ENCODE peak calls at places on chromosome 6, in four cellular contexts. One of them, this sample, is unnamed.

GRCh38 chr6:155498370-155498769 is 42.7 kb upstream of the NOX3 start:
- DNase-seq in stomach: no peak
- DNase-seq in mesothelial cell of epicardium: no peak
- DNase-seq in fibroblast of the aortic adventitia: peak
- DNase-seq in this sample: peak

GRCh38 chr6:18080544-18080943 is 41.9 kb downstream of the NHLRC1 start:
- DNase-seq in fibroblast of the aortic adventitia: no peak
- DNase-seq in stomach: no peak
- DNase-seq in mesothelial cell of epicardium: no peak
- DNase-seq in this sample: no peak

GRCh38 chr6:101747160-101747559 is 353.7 kb downstream of the GRIK2 start:
- DNase-seq in mesothelial cell of epicardium: no peak
- DNase-seq in stomach: no peak
- DNase-seq in fibroblast of the aortic adventitia: peak
- DNase-seq in this sample: no peak

GRCh38 chr6:152380351-152380767 is 256.8 kb downstream of the SYNE1 start:
- DNase-seq in mesothelial cell of epicardium: no peak
- DNase-seq in fibroblast of the aortic adventitia: peak
- DNase-seq in stomach: no peak
- DNase-seq in this sample: peak

GRCh38 chr6:137756788-137757187 is 110.3 kb upstream of the TNFAIP3 start:
- DNase-seq in fibroblast of the aortic adventitia: peak
- DNase-seq in mesothelial cell of epicardium: no peak
- DNase-seq in stomach: no peak
- DNase-seq in this sample: no peak

GRCh38 chr6:15657290-15657689 is 5.5 kb downstream of the DTNBP1 start:
- DNase-seq in stomach: no peak
- DNase-seq in mesothelial cell of epicardium: no peak
- DNase-seq in fibroblast of the aortic adventitia: no peak
- DNase-seq in this sample: no peak

GRCh38 chr6:448296-449056 is 56.9 kb downstream of the IRF4 start:
- DNase-seq in mesothelial cell of epicardium: no peak
- DNase-seq in stomach: no peak
- DNase-seq in fibroblast of the aortic adventitia: no peak
- DNase-seq in this sample: no peak

GRCh38 chr6:168495133-168495532 is 54.1 kb downstream of the SMOC2 start:
- DNase-seq in fibroblast of the aortic adventitia: no peak
- DNase-seq in stomach: no peak
- DNase-seq in mesothelial cell of epicardium: no peak
- DNase-seq in this sample: no peak

GRCh38 chr6:151652338-151652737 is 155.1 kb upstream of the ESR1 start:
- DNase-seq in mesothelial cell of epicardium: no peak
- DNase-seq in stomach: no peak
- DNase-seq in fibroblast of the aortic adventitia: no peak
- DNase-seq in this sample: no peak

GRCh38 chr6:37050854-37051137 is 45.3 kb downstream of the FGD2 start:
- DNase-seq in stomach: no peak
- DNase-seq in fibroblast of the aortic adventitia: no peak
- DNase-seq in mesothelial cell of epicardium: no peak
- DNase-seq in this sample: no peak

GRCh38 chr6:7640607-7641577 is 50.9 kb downstream of the SNRNP48 start:
- DNase-seq in stomach: no peak
- DNase-seq in fibroblast of the aortic adventitia: peak
- DNase-seq in mesothelial cell of epicardium: no peak
- DNase-seq in this sample: peak

GRCh38 chr6:143531720-143532504 is 20.4 kb upstream of the FUCA2 start:
- DNase-seq in stomach: no peak
- DNase-seq in mesothelial cell of epicardium: no peak
- DNase-seq in fibroblast of the aortic adventitia: no peak
- DNase-seq in this sample: no peak

GRCh38 chr6:139371421-139372253 is 2.8 kb downstream of the CITED2 start:
- DNase-seq in fibroblast of the aortic adventitia: peak
- DNase-seq in mesothelial cell of epicardium: no peak
- DNase-seq in stomach: no peak
- DNase-seq in this sample: peak

GRCh38 chr6:48135352-48136084 is 24.5 kb upstream of the PTCHD4 start:
- DNase-seq in fibroblast of the aortic adventitia: peak
- DNase-seq in mesothelial cell of epicardium: no peak
- DNase-seq in stomach: no peak
- DNase-seq in this sample: peak

GRCh38 chr6:154932562-154933027 is 62.5 kb upstream of the TIAM2 start:
- DNase-seq in fibroblast of the aortic adventitia: peak
- DNase-seq in mesothelial cell of epicardium: no peak
- DNase-seq in stomach: no peak
- DNase-seq in this sample: peak

GRCh38 chr6:102907181-102907580 is 1513.7 kb downstream of the GRIK2 start:
- DNase-seq in mesothelial cell of epicardium: no peak
- DNase-seq in fibroblast of the aortic adventitia: no peak
- DNase-seq in stomach: no peak
- DNase-seq in this sample: no peak

GRCh38 chr6:15681946-15682345 is 19.1 kb upstream of the DTNBP1 start:
- DNase-seq in stomach: no peak
- DNase-seq in mesothelial cell of epicardium: no peak
- DNase-seq in fibroblast of the aortic adventitia: no peak
- DNase-seq in this sample: no peak

GRCh38 chr6:85168146-85168545 is 281.7 kb upstream of the NT5E start:
- DNase-seq in stomach: no peak
- DNase-seq in mesothelial cell of epicardium: no peak
- DNase-seq in fibroblast of the aortic adventitia: no peak
- DNase-seq in this sample: no peak

GRCh38 chr6:73455865-73456629 is 4.0 kb upstream of the CGAS start:
- DNase-seq in fibroblast of the aortic adventitia: peak
- DNase-seq in mesothelial cell of epicardium: no peak
- DNase-seq in stomach: no peak
- DNase-seq in this sample: no peak

GRCh38 chr6:158894192-158894591 is 75.0 kb upstream of the EZR start:
- DNase-seq in fibroblast of the aortic adventitia: peak
- DNase-seq in stomach: no peak
- DNase-seq in mesothelial cell of epicardium: no peak
- DNase-seq in this sample: peak

GRCh38 chr6:161417712-161418457 is 144.0 kb upstream of the AGPAT4 start:
- DNase-seq in fibroblast of the aortic adventitia: peak
- DNase-seq in stomach: no peak
- DNase-seq in mesothelial cell of epicardium: no peak
- DNase-seq in this sample: peak

GRCh38 chr6:130742282-130742681 is 84.9 kb upstream of the SMLR1 start:
- DNase-seq in mesothelial cell of epicardium: no peak
- DNase-seq in fibroblast of the aortic adventitia: peak
- DNase-seq in stomach: no peak
- DNase-seq in this sample: peak

GRCh38 chr6:10837009-10837691 is 1.2 kb downstream of the MAK start:
- DNase-seq in fibroblast of the aortic adventitia: peak
- DNase-seq in mesothelial cell of epicardium: peak
- DNase-seq in stomach: peak
- DNase-seq in this sample: peak

GRCh38 chr6:13407709-13408695 is 79.4 kb downstream of the GFOD1 start:
- DNase-seq in stomach: peak
- DNase-seq in fibroblast of the aortic adventitia: peak
- DNase-seq in mesothelial cell of epicardium: no peak
- DNase-seq in this sample: peak

GRCh38 chr6:149840345-149841075 is 23.6 kb downstream of the LRP11 start:
- DNase-seq in stomach: peak
- DNase-seq in fibroblast of the aortic adventitia: peak
- DNase-seq in mesothelial cell of epicardium: no peak
- DNase-seq in this sample: peak

GRCh38 chr6:15990179-15990578 is 138.7 kb upstream of the MYLIP start:
- DNase-seq in mesothelial cell of epicardium: no peak
- DNase-seq in fibroblast of the aortic adventitia: no peak
- DNase-seq in stomach: no peak
- DNase-seq in this sample: no peak

GRCh38 chr6:14165091-14165490 is 47.5 kb downstream of the CD83 start:
- DNase-seq in stomach: no peak
- DNase-seq in fibroblast of the aortic adventitia: peak
- DNase-seq in mesothelial cell of epicardium: no peak
- DNase-seq in this sample: peak

GRCh38 chr6:48426636-48427035 is 315.6 kb upstream of the PTCHD4 start:
- DNase-seq in stomach: no peak
- DNase-seq in fibroblast of the aortic adventitia: peak
- DNase-seq in mesothelial cell of epicardium: no peak
- DNase-seq in this sample: peak

GRCh38 chr6:90217621-90218496 is 78.8 kb downstream of the BACH2 start:
- DNase-seq in mesothelial cell of epicardium: peak
- DNase-seq in stomach: peak
- DNase-seq in fibroblast of the aortic adventitia: no peak
- DNase-seq in this sample: no peak

GRCh38 chr6:166572370-166573261 is 13.9 kb downstream of the RAMACL start:
- DNase-seq in mesothelial cell of epicardium: no peak
- DNase-seq in fibroblast of the aortic adventitia: peak
- DNase-seq in stomach: no peak
- DNase-seq in this sample: peak

GRCh38 chr6:77456531-77457248 is 6.6 kb downstream of the HTR1B start:
- DNase-seq in stomach: no peak
- DNase-seq in mesothelial cell of epicardium: no peak
- DNase-seq in fibroblast of the aortic adventitia: peak
- DNase-seq in this sample: peak

GRCh38 chr6:149651056-149651455 is 2.5 kb upstream of the KATNA1 start:
- DNase-seq in mesothelial cell of epicardium: no peak
- DNase-seq in fibroblast of the aortic adventitia: no peak
- DNase-seq in stomach: no peak
- DNase-seq in this sample: no peak

GRCh38 chr6:14877758-14878157 is 368.1 kb upstream of the JARID2 start:
- DNase-seq in stomach: no peak
- DNase-seq in mesothelial cell of epicardium: no peak
- DNase-seq in fibroblast of the aortic adventitia: no peak
- DNase-seq in this sample: no peak

DNA sequence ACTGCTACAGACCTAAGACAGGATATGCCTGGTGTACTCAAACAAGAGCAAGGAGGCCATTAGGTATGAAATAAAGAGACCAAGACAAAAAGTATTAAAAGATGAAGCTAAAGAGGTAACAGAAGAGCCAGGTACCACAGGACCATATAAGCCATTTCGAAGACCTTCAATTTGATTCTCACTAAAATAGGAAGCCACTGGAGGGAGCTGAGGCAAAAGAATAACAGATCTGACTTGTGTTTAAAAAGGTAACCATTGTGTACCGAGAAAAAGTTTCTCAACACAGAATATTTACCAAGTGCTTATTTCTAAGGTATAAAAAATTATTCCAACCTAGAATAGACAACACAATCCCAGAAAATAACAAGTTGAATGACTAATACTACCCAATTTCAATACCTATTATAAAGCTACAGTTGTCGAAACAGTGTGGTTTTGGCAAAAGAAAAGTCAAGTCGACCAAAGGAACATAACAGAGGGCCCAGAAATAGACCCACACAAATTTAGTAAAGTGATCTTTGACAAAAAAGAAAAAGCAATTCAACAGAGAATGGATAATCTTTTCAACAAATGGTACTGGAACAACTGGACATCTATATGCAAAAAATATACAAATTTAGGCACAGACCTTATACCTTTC is 125.3 kb upstream of the DST start:
- DNase-seq in mesothelial cell of epicardium: no peak
- DNase-seq in fibroblast of the aortic adventitia: peak
- DNase-seq in stomach: no peak
- DNase-seq in this sample: peak
- TF ChIP-seq CTCF in mesothelial cell of epicardium: no peak
- TF ChIP-seq CTCF in fibroblast of the aortic adventitia: peak
- TF ChIP-seq CTCF in stomach: no peak
- TF ChIP-seq CTCF in this sample: peak

GRCh38 chr6:165229216-165229615 is 80.2 kb downstream of the C6orf118 start:
- DNase-seq in fibroblast of the aortic adventitia: no peak
- DNase-seq in stomach: no peak
- DNase-seq in mesothelial cell of epicardium: no peak
- DNase-seq in this sample: no peak
- TF ChIP-seq CTCF in fibroblast of the aortic adventitia: no peak
- TF ChIP-seq CTCF in stomach: no peak
- TF ChIP-seq CTCF in mesothelial cell of epicardium: no peak
- TF ChIP-seq CTCF in this sample: no peak

GRCh38 chr6:110999634-111000270 is 17.9 kb downstream of the RPF2 start:
- DNase-seq in fibroblast of the aortic adventitia: peak
- DNase-seq in stomach: no peak
- DNase-seq in mesothelial cell of epicardium: no peak
- DNase-seq in this sample: peak
- TF ChIP-seq CTCF in fibroblast of the aortic adventitia: peak
- TF ChIP-seq CTCF in stomach: no peak
- TF ChIP-seq CTCF in mesothelial cell of epicardium: peak
- TF ChIP-seq CTCF in this sample: peak

DNA sequence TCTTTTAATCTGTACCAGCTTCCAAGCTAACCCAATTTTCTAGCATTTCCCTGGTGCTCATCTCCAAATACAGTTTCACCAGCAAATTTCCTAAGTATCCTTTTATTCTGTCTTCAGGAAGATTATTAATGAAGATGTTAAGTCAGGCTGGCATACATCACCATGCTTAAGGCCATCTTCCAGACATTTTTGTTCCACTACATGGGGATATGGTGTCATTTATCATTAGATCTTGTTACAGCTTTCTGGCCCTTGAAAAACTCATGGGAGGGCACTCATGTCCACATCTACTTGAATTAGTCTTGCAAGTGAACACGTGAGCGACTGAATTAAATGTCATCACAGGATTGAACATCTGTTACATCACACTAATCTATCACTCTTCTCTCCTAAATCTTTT is 80.8 kb downstream of the MTFR2 start:
- DNase-seq in mesothelial cell of epicardium: no peak
- DNase-seq in stomach: no peak
- DNase-seq in fibroblast of the aortic adventitia: no peak
- DNase-seq in this sample: no peak
- TF ChIP-seq CTCF in mesothelial cell of epicardium: no peak
- TF ChIP-seq CTCF in stomach: no peak
- TF ChIP-seq CTCF in fibroblast of the aortic adventitia: no peak
- TF ChIP-seq CTCF in this sample: no peak

DNA sequence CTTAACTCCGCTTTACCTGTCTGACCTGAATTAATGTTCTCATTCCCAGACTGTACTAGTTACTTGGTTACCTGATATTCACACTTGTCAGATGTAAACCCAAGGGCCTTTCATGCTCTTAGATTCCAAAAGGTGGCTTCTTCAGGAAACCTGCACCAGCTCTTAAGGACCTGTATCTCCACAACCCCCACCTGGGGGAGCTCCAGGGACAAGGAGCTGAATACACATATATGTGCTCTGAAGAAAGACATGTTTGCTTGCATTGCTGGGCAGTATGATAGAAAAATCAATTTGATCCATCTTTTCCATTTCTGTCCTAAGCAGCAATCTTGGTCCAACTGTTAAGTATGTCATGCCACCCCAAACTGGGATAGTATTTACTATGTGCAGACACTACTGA is 64.8 kb upstream of the POU3F2 start:
- DNase-seq in mesothelial cell of epicardium: no peak
- DNase-seq in stomach: no peak
- DNase-seq in fibroblast of the aortic adventitia: peak
- DNase-seq in this sample: peak
- TF ChIP-seq CTCF in mesothelial cell of epicardium: no peak
- TF ChIP-seq CTCF in stomach: no peak
- TF ChIP-seq CTCF in fibroblast of the aortic adventitia: no peak
- TF ChIP-seq CTCF in this sample: peak

GRCh38 chr6:106885659-106886058 is 88.9 kb downstream of the CD24 start:
- DNase-seq in stomach: no peak
- DNase-seq in mesothelial cell of epicardium: no peak
- DNase-seq in fibroblast of the aortic adventitia: no peak
- DNase-seq in this sample: no peak

GRCh38 chr6:106884576-106884975 is 90.0 kb downstream of the CD24 start:
- DNase-seq in stomach: no peak
- DNase-seq in fibroblast of the aortic adventitia: no peak
- DNase-seq in mesothelial cell of epicardium: no peak
- DNase-seq in this sample: no peak

GRCh38 chr6:106882133-106882532 is 92.4 kb downstream of the CD24 start:
- DNase-seq in stomach: no peak
- DNase-seq in mesothelial cell of epicardium: no peak
- DNase-seq in fibroblast of the aortic adventitia: no peak
- DNase-seq in this sample: no peak

GRCh38 chr6:106882601-106883518 is 91.7 kb downstream of the CD24 start:
- DNase-seq in stomach: no peak
- DNase-seq in fibroblast of the aortic adventitia: no peak
- DNase-seq in mesothelial cell of epicardium: no peak
- DNase-seq in this sample: no peak

GRCh38 chr6:106883808-106884262 is 90.7 kb downstream of the CD24 start:
- DNase-seq in stomach: no peak
- DNase-seq in mesothelial cell of epicardium: no peak
- DNase-seq in fibroblast of the aortic adventitia: no peak
- DNase-seq in this sample: no peak
- TF ChIP-seq CTCF in stomach: no peak
- TF ChIP-seq CTCF in mesothelial cell of epicardium: no peak
- TF ChIP-seq CTCF in fibroblast of the aortic adventitia: no peak
- TF ChIP-seq CTCF in this sample: no peak